ENCODE peak calls at places on chromosomes 11 and 22, in five cellular contexts. One of them, this sample, is unnamed.

GRCh38 chr11:68867067-68867466 is 25.4 kb upstream of the CPT1A start:
- DNase-seq in heart left ventricle: no peak
- DNase-seq in right lobe of liver: peak; percentile 15
- DNase-seq in spleen: peak; percentile 42
- DNase-seq in body of pancreas: no peak
- DNase-seq in this sample: no peak

GRCh38 chr11:69587454-69588081 is 53.4 kb upstream of the CCND1 start:
- DNase-seq in right lobe of liver: peak; percentile 4
- DNase-seq in spleen: no peak
- DNase-seq in heart left ventricle: no peak
- DNase-seq in body of pancreas: no peak
- DNase-seq in this sample: no peak

GRCh38 chr22:19884161-19884953 is 29.7 kb upstream of the GNB1L start:
- DNase-seq in spleen: peak; percentile 72
- DNase-seq in body of pancreas: no peak
- DNase-seq in right lobe of liver: peak; percentile 52
- DNase-seq in heart left ventricle: no peak
- DNase-seq in this sample: peak; percentile 20

GRCh38 chr11:60711316-60711715 is 11.9 kb downstream of the MS4A8 start:
- DNase-seq in right lobe of liver: no peak
- DNase-seq in spleen: no peak
- DNase-seq in body of pancreas: peak; percentile 22
- DNase-seq in heart left ventricle: no peak
- DNase-seq in this sample: no peak

GRCh38 chr11:5992604-5993251 is 5.9 kb upstream of the OR52L1 start:
- DNase-seq in heart left ventricle: no peak
- DNase-seq in body of pancreas: peak; percentile 20
- DNase-seq in spleen: no peak
- DNase-seq in right lobe of liver: no peak
- DNase-seq in this sample: no peak

GRCh38 chr22:29044657-29045176 is 16.9 kb downstream of the C22orf31 start:
- DNase-seq in right lobe of liver: peak; percentile 58
- DNase-seq in body of pancreas: peak; percentile 19
- DNase-seq in heart left ventricle: no peak
- DNase-seq in spleen: no peak
- DNase-seq in this sample: no peak

GRCh38 chr11:2380807-2381350 is 3.8 kb downstream of the CD81 start:
- DNase-seq in spleen: peak; percentile 90
- DNase-seq in body of pancreas: peak; percentile 87
- DNase-seq in heart left ventricle: peak; percentile 89
- DNase-seq in right lobe of liver: peak; percentile 86
- DNase-seq in this sample: peak; percentile 39

GRCh38 chr11:129374081-129374992 is 1.3 kb upstream of the BARX2 start:
- DNase-seq in spleen: no peak
- DNase-seq in heart left ventricle: no peak
- DNase-seq in body of pancreas: no peak
- DNase-seq in right lobe of liver: no peak
- DNase-seq in this sample: no peak

GRCh38 chr11:103877221-103877620 is 159.2 kb upstream of the DDI1 start:
- DNase-seq in right lobe of liver: no peak
- DNase-seq in heart left ventricle: no peak
- DNase-seq in body of pancreas: no peak
- DNase-seq in spleen: no peak
- DNase-seq in this sample: no peak

GRCh38 chr11:32109138-32109537 is 18.3 kb downstream of the RCN1 start:
- DNase-seq in heart left ventricle: no peak
- DNase-seq in right lobe of liver: no peak
- DNase-seq in spleen: no peak
- DNase-seq in body of pancreas: no peak
- DNase-seq in this sample: no peak

GRCh38 chr11:111562692-111563389 is 22.3 kb downstream of the LAYN start:
- DNase-seq in spleen: no peak
- DNase-seq in heart left ventricle: no peak
- DNase-seq in right lobe of liver: no peak
- DNase-seq in body of pancreas: no peak
- DNase-seq in this sample: no peak

GRCh38 chr11:75040167-75040770 is 51.5 kb downstream of the NEU3 start:
- DNase-seq in body of pancreas: no peak
- DNase-seq in right lobe of liver: no peak
- DNase-seq in heart left ventricle: no peak
- DNase-seq in spleen: no peak
- DNase-seq in this sample: no peak

GRCh38 chr11:22703040-22703439 is 36.6 kb downstream of the GAS2 start:
- DNase-seq in right lobe of liver: no peak
- DNase-seq in spleen: no peak
- DNase-seq in heart left ventricle: no peak
- DNase-seq in body of pancreas: peak; percentile 70
- DNase-seq in this sample: no peak

GRCh38 chr22:30694638-30695350 is at the start of gene OSBP2:
- DNase-seq in right lobe of liver: peak; percentile 66
- DNase-seq in body of pancreas: peak; percentile 57
- DNase-seq in heart left ventricle: peak; percentile 64
- DNase-seq in spleen: peak; percentile 84
- DNase-seq in this sample: peak; percentile 46

GRCh38 chr11:134330611-134331564 is 900 bp upstream of the GLB1L2 start:
- DNase-seq in spleen: no peak
- DNase-seq in right lobe of liver: no peak
- DNase-seq in body of pancreas: no peak
- DNase-seq in heart left ventricle: no peak
- DNase-seq in this sample: no peak

GRCh38 chr11:33040127-33040861 is 922 bp downstream of the TCP11L1 start:
- DNase-seq in heart left ventricle: no peak
- DNase-seq in body of pancreas: no peak
- DNase-seq in right lobe of liver: no peak
- DNase-seq in spleen: no peak
- DNase-seq in this sample: no peak

GRCh38 chr11:20360650-20361049 is 2.9 kb upstream of the HTATIP2 start:
- DNase-seq in spleen: peak; percentile 82
- DNase-seq in body of pancreas: peak; percentile 12
- DNase-seq in heart left ventricle: no peak
- DNase-seq in right lobe of liver: no peak
- DNase-seq in this sample: no peak

GRCh38 chr11:70244698-70245097 is 25.8 kb upstream of the PPFIA1 start:
- DNase-seq in spleen: no peak
- DNase-seq in right lobe of liver: no peak
- DNase-seq in body of pancreas: peak; percentile 8
- DNase-seq in heart left ventricle: no peak
- DNase-seq in this sample: no peak

GRCh38 chr11:64314805-64315561 is 2.4 kb downstream of the TRMT112 start:
- DNase-seq in right lobe of liver: no peak
- DNase-seq in body of pancreas: no peak
- DNase-seq in spleen: no peak
- DNase-seq in heart left ventricle: no peak
- DNase-seq in this sample: no peak

GRCh38 chr11:64317325-64317960 is at the start of gene TRMT112:
- DNase-seq in body of pancreas: peak; percentile 99
- DNase-seq in heart left ventricle: peak; percentile 94
- DNase-seq in spleen: peak; percentile 96
- DNase-seq in right lobe of liver: peak; percentile 98
- DNase-seq in this sample: peak; percentile 93

GRCh38 chr11:64313491-64314145 is 3.7 kb downstream of the TRMT112 start:
- DNase-seq in body of pancreas: no peak
- DNase-seq in heart left ventricle: peak; percentile 81
- DNase-seq in spleen: peak; percentile 82
- DNase-seq in right lobe of liver: no peak
- DNase-seq in this sample: peak; percentile 60

GRCh38 chr11:64312947-64313346 is 4.4 kb downstream of the TRMT112 start:
- DNase-seq in body of pancreas: no peak
- DNase-seq in right lobe of liver: no peak
- DNase-seq in spleen: no peak
- DNase-seq in heart left ventricle: no peak
- DNase-seq in this sample: no peak

GRCh38 chr11:64314146-64314804 is 3.1 kb downstream of the TRMT112 start:
- DNase-seq in right lobe of liver: no peak
- DNase-seq in heart left ventricle: no peak
- DNase-seq in spleen: no peak
- DNase-seq in body of pancreas: no peak
- DNase-seq in this sample: no peak
- TF ChIP-seq CTCF in right lobe of liver: no peak
- TF ChIP-seq CTCF in heart left ventricle: no peak
- TF ChIP-seq CTCF in spleen: no peak
- TF ChIP-seq CTCF in body of pancreas: no peak
- TF ChIP-seq CTCF in this sample: no peak

DNA sequence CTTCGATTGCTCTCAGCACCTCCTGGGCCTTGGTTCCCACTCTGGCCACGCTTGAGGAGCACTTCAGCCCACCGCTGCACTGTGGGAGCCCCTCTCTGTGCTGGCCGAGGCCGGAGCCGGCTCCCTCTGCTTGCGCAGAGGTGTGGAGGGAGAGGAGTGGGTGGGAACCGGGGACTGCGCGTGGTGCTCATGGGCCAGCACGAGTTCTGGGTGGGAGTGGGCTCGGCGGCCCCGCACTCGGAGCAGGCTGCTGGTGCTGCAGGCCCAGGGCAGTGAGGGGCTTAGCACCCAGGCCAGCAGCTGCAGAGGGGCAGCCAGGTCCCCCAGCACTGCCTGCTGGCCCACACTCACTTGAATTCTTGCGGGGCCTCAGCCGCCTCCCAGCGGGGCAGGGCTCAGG is 12.2 kb downstream of the OR4B1 start:
- DNase-seq in body of pancreas: no peak
- DNase-seq in heart left ventricle: peak; percentile 54
- DNase-seq in spleen: no peak
- DNase-seq in right lobe of liver: no peak
- DNase-seq in this sample: no peak
- H3K9me3 ChIP-seq in body of pancreas: peaks cover 5% of the 10 kb centered on the region
- H3K9me3 ChIP-seq in heart left ventricle: no peaks in the 10 kb centered on the region
- H3K9me3 ChIP-seq in spleen: peaks cover 15% of the 10 kb centered on the region
- H3K9me3 ChIP-seq in right lobe of liver: no peaks in the 10 kb centered on the region
- H3K9me3 ChIP-seq in this sample: peaks cover 4% of the 10 kb centered on the region

GRCh38 chr11:66068923-66069714 is 953 bp upstream of the PACS1 start:
- DNase-seq in spleen: peak; percentile 85
- DNase-seq in heart left ventricle: no peak
- DNase-seq in right lobe of liver: no peak
- DNase-seq in body of pancreas: peak; percentile 77
- DNase-seq in this sample: peak; percentile 47

GRCh38 chr11:66068154-66068821 is 1.8 kb upstream of the PACS1 start:
- DNase-seq in right lobe of liver: peak; percentile 71
- DNase-seq in heart left ventricle: peak; percentile 81
- DNase-seq in spleen: peak; percentile 90
- DNase-seq in body of pancreas: peak; percentile 78
- DNase-seq in this sample: peak; percentile 81

GRCh38 chr11:66071326-66071870 is 1.3 kb downstream of the PACS1 start:
- DNase-seq in right lobe of liver: no peak
- DNase-seq in heart left ventricle: no peak
- DNase-seq in body of pancreas: no peak
- DNase-seq in spleen: no peak
- DNase-seq in this sample: no peak

GRCh38 chr11:66070604-66071325 is 693 bp downstream of the PACS1 start:
- DNase-seq in body of pancreas: peak; percentile 57
- DNase-seq in heart left ventricle: peak; percentile 80
- DNase-seq in spleen: peak; percentile 90
- DNase-seq in right lobe of liver: peak; percentile 70
- DNase-seq in this sample: peak; percentile 64

DNA sequence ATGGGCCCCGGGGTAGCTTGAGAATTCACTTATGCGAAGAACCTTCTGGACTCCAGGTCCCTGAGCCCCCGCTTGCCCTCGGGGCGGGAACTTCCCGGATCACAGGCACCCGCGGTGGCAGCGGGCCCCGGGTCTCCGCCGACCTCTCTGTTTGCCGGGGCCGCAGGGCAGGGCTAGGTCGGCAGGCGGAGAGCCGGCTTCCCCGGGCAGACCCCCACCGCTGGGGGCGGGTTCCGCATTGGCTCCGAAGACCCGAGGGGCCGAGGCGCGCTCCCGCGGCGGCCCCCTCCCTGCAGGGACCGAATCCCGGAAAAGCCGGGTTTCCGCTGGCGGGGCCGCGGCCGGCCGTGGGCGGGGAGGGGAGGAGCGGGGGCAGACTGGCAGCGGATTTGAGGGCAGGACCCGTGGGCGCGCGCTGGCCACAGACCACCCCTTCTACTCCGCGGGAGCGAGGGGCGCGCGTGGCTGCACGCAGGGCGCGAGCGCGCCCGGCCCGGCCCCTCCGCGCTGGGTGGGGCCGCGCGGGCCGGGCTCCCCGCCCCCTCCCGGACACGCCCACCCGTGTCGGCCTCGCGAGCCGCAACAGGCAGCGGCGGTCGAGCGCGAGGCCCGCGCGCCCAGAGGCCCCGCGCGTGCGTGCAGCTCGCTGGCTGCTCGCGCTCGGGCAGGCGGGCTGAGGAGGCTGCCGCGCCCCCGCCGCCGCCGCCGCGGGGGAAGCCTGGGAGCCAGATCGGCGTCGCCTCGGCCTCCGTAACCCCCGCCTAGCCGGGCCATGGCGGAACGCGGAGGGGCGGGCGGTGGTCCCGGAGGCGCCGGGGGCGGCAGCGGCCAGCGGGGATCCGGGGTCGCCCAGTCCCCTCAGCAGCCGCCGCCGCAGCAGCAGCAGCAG is at the start of gene PACS1:
- DNase-seq in body of pancreas: peak; percentile 75
- DNase-seq in spleen: peak; percentile 97
- DNase-seq in heart left ventricle: peak; percentile 94
- DNase-seq in right lobe of liver: peak; percentile 85
- DNase-seq in this sample: peak; percentile 71
- TF ChIP-seq POLR2A in body of pancreas: peak; percentile 43
- TF ChIP-seq POLR2A in spleen: no peak
- TF ChIP-seq POLR2A in heart left ventricle: no peak
- TF ChIP-seq POLR2A in right lobe of liver: peak; percentile 59
- TF ChIP-seq POLR2A in this sample: peak; percentile 28

GRCh38 chr22:34395370-34395769 is 475.1 kb upstream of the LARGE1 start:
- DNase-seq in right lobe of liver: no peak
- DNase-seq in heart left ventricle: no peak
- DNase-seq in spleen: no peak
- DNase-seq in body of pancreas: no peak
- DNase-seq in this sample: no peak

GRCh38 chr22:34390400-34390799 is 470.1 kb upstream of the LARGE1 start:
- DNase-seq in heart left ventricle: no peak
- DNase-seq in right lobe of liver: no peak
- DNase-seq in body of pancreas: no peak
- DNase-seq in spleen: no peak
- DNase-seq in this sample: no peak
- TF ChIP-seq CTCF in heart left ventricle: no peak
- TF ChIP-seq CTCF in right lobe of liver: no peak
- TF ChIP-seq CTCF in body of pancreas: no peak
- TF ChIP-seq CTCF in spleen: no peak
- TF ChIP-seq CTCF in this sample: no peak

GRCh38 chr11:55852141-55852540 is 13.6 kb downstream of the OR5D16 start:
- DNase-seq in heart left ventricle: no peak
- DNase-seq in body of pancreas: no peak
- DNase-seq in spleen: no peak
- DNase-seq in right lobe of liver: no peak
- DNase-seq in this sample: no peak
- H3K9me3 ChIP-seq in heart left ventricle: no peaks in the 10 kb centered on the region
- H3K9me3 ChIP-seq in body of pancreas: no peaks in the 10 kb centered on the region
- H3K9me3 ChIP-seq in spleen: peaks cover 4% of the 10 kb centered on the region
- H3K9me3 ChIP-seq in right lobe of liver: no peaks in the 10 kb centered on the region
- H3K9me3 ChIP-seq in this sample: no peaks in the 10 kb centered on the region

GRCh38 chr11:1262172-1263006 is 39.5 kb downstream of the MUC5B start:
- DNase-seq in heart left ventricle: peak; percentile 92
- DNase-seq in spleen: peak; percentile 95
- DNase-seq in body of pancreas: peak; percentile 95
- DNase-seq in right lobe of liver: peak; percentile 97
- DNase-seq in this sample: peak; percentile 90
- TF ChIP-seq POLR2A in heart left ventricle: no peak
- TF ChIP-seq POLR2A in spleen: peak; percentile 1
- TF ChIP-seq POLR2A in body of pancreas: peak; percentile 76
- TF ChIP-seq POLR2A in right lobe of liver: peak; percentile 68
- TF ChIP-seq POLR2A in this sample: peak; percentile 52

This sample was measured in ovary.